ENCODE peak calls at places on chromosome 18, in ten cellular contexts. Z is mesothelial cell of epicardium; T is Calu3; D is ELF-1; S is effector memory CD8-positive, alpha-beta T cell; I is RWPE1; P is NCI-H2081; A is GM13977; B is left cardiac atrium; Y is IMR-90. Q is an unnamed sample.

GRCh38 chr18:76467371-76468190 is 27.5 kb downstream of the ZNF516 start:
- DNase-seq in Y (peak; percentile 40), Z (no peak), A (no peak), D (peak; percentile 58), S (no peak), I (no peak), T (no peak), P (no peak), B (no peak), Q (no peak)

GRCh38 chr18:70422061-70422965 is 133.5 kb downstream of the SOCS6 start:
- DNase-seq in T (peak; percentile 86), A (no peak), P (peak; percentile 4), Y (peak; percentile 93), S (no peak), B (peak; percentile 86), Z (no peak), I (peak; percentile 87), D (peak; percentile 54), Q (peak; percentile 0)

GRCh38 chr18:48007955-48008701 is 77.7 kb upstream of the SMAD2 start:
- DNase-seq in B (peak; percentile 72), Z (peak; percentile 79), D (peak; percentile 86), S (peak; percentile 15), P (peak; percentile 66), T (peak; percentile 76), A (peak; percentile 89), I (peak; percentile 50), Y (no peak), Q (peak; percentile 41)

GRCh38 chr18:32057624-32058165 is 34.0 kb upstream of the RNF138 start:
- DNase-seq in T (no peak), D (peak; percentile 25), B (no peak), Y (no peak), A (no peak), P (no peak), S (no peak), Z (no peak), I (no peak), Q (no peak)

GRCh38 chr18:62505669-62506494 is 16.9 kb upstream of the ZCCHC2 start:
- DNase-seq in T (no peak), Y (no peak), D (no peak), Z (no peak), B (no peak), I (no peak), P (no peak), S (peak; percentile 11), A (peak; percentile 74), Q (no peak)

GRCh38 chr18:55320399-55321255 is 267.4 kb downstream of the TCF4 start:
- DNase-seq in D (no peak), A (no peak), S (no peak), Z (no peak), Y (peak; percentile 48), B (no peak), P (peak; percentile 40), I (no peak), T (no peak), Q (no peak)

GRCh38 chr18:57337890-57338289 is 14.5 kb upstream of the ST8SIA3 start:
- DNase-seq in A (no peak), T (no peak), D (no peak), Z (no peak), S (no peak), Y (no peak), I (no peak), B (no peak), P (no peak), Q (no peak)

GRCh38 chr18:62085766-62086165 is 101.1 kb downstream of the PIGN start:
- DNase-seq in P (no peak), Y (peak; percentile 42), T (no peak), S (no peak), B (no peak), Z (no peak), I (no peak), A (no peak), D (no peak), Q (no peak)

GRCh38 chr18:79823120-79823519 is 25.4 kb downstream of the KCNG2 start:
- DNase-seq in S (no peak), D (no peak), P (no peak), A (no peak), B (no peak), Z (no peak), T (no peak), I (no peak), Y (no peak), Q (no peak)

GRCh38 chr18:12534820-12535219 is 123.1 kb downstream of the SPIRE1 start:
- DNase-seq in A (no peak), P (no peak), B (no peak), T (no peak), S (no peak), Y (no peak), I (no peak), D (no peak), Z (no peak), Q (no peak)

Q was measured in NCI-H1105.